ENCODE peak calls at places on chromosomes 1 and 21, in four cellular contexts. P is iPS-NIHi11, K is amygdala, U is T follicular helper cell. R is an unnamed sample.

GRCh38 chr1:236130372-236130771 is 12.0 kb upstream of the GPR137B start:
- DNase-seq in P (no peak), K (no peak), U (no peak), R (no peak)

GRCh38 chr1:213977486-213977842 is 10.3 kb upstream of the PROX1 start:
- DNase-seq in P (peak), U (no peak), K (no peak), R (no peak)

GRCh38 chr1:50420689-50421365 is 2.4 kb downstream of the DMRTA2 start:
- DNase-seq in U (no peak), K (no peak), P (peak), R (no peak)

GRCh38 chr1:212488436-212489283 is 55.9 kb downstream of the NENF start:
- DNase-seq in U (no peak), K (no peak), P (no peak), R (no peak)

GRCh38 chr1:56387071-56387747 is 192.2 kb downstream of the PLPP3 start:
- DNase-seq in K (no peak), U (no peak), P (no peak), R (no peak)

GRCh38 chr21:31264574-31264973 is 79.5 kb downstream of the TIAM1 start:
- DNase-seq in P (no peak), K (no peak), U (no peak), R (no peak)

GRCh38 chr1:185973645-185974044 is 239.5 kb downstream of the HMCN1 start:
- DNase-seq in P (no peak), K (no peak), U (no peak), R (no peak)

GRCh38 chr1:25707280-25708016 is 90.9 kb downstream of the MAN1C1 start:
- DNase-seq in P (peak), K (no peak), U (no peak), R (no peak)

GRCh38 chr1:116330342-116330652 is 42.7 kb upstream of the ATP1A1 start:
- DNase-seq in U (no peak), P (peak), K (no peak), R (no peak)

GRCh38 chr1:22143065-22143514 is at the start of gene WNT4:
- DNase-seq in K (no peak), P (peak), U (no peak), R (no peak)